ENCODE peak calls at places on chromosomes 12 and 14, in ten cellular contexts. G, V, R, Z, H, S, M, E, D and L are unnamed samples.

GRCh38 chr12:76519538-76519937 is 40.0 kb downstream of the OSBPL8 start:
- DNase-seq in H (no peak), S (no peak), V (no peak), G (peak; percentile 18), D (no peak), Z (no peak), E (no peak), R (no peak), M (no peak), L (no peak)

GRCh38 chr12:27207626-27208413 is 36.3 kb upstream of the STK38L start:
- DNase-seq in G (no peak), V (no peak), R (no peak), D (no peak), H (no peak), E (no peak), S (no peak), Z (no peak), M (peak; percentile 45), L (peak; percentile 78)

GRCh38 chr12:109741970-109742372 is 28.3 kb downstream of the FAM222A start:
- DNase-seq in G (no peak), E (peak; percentile 9), S (no peak), H (no peak), D (no peak), M (no peak), V (no peak), R (no peak), Z (no peak), L (no peak)

GRCh38 chr14:99395904-99396530 is 84.6 kb downstream of the SETD3 start:
- DNase-seq in R (no peak), Z (no peak), D (peak; percentile 10), S (no peak), H (peak; percentile 34), E (no peak), V (no peak), M (peak; percentile 54), G (no peak), L (no peak)

GRCh38 chr12:13487326-13487725 is 290.8 kb downstream of the EMP1 start:
- DNase-seq in V (no peak), E (no peak), Z (no peak), G (no peak), M (no peak), H (no peak), R (no peak), D (no peak), S (no peak), L (no peak)

GRCh38 chr14:99517046-99517642 is 35.9 kb downstream of the CCNK start:
- DNase-seq in R (peak; percentile 77), V (no peak), E (no peak), G (no peak), D (no peak), S (no peak), H (no peak), Z (no peak), M (no peak), L (no peak)

GRCh38 chr12:97561321-97562230 is 99.0 kb downstream of the RMST start:
- DNase-seq in H (no peak), E (no peak), G (no peak), R (no peak), D (no peak), M (no peak), S (no peak), V (no peak), Z (no peak), L (no peak)

GRCh38 chr14:26870722-26871121 is 272.9 kb upstream of the NOVA1 start:
- DNase-seq in M (no peak), H (no peak), S (no peak), D (no peak), G (no peak), E (no peak), Z (no peak), R (no peak), V (no peak), L (no peak)

GRCh38 chr14:25658988-25659387 is 609.0 kb upstream of the STXBP6 start:
- DNase-seq in H (no peak), S (no peak), D (no peak), M (no peak), R (no peak), V (no peak), E (no peak), G (no peak), Z (no peak), L (no peak)

GRCh38 chr14:90398841-90399540 is 2.2 kb downstream of the CALM1 start:
- DNase-seq in Z (no peak), H (no peak), V (no peak), S (no peak), G (no peak), R (no peak), E (no peak), D (no peak), M (no peak), L (no peak)

GRCh38 chr14:90400904-90401561 is 4.2 kb downstream of the CALM1 start:
- DNase-seq in V (no peak), E (no peak), R (no peak), M (no peak), S (no peak), G (no peak), D (no peak), H (no peak), Z (no peak), L (no peak)

GRCh38 chr14:90397401-90398314 is 829 bp downstream of the CALM1 start:
- DNase-seq in Z (peak; percentile 91), H (peak; percentile 70), R (peak; percentile 87), M (peak; percentile 24), D (peak; percentile 62), E (peak; percentile 77), V (peak; percentile 66), G (peak; percentile 66), S (peak; percentile 15), L (peak; percentile 79)

GRCh38 chr14:90398315-90398811 is 1.5 kb downstream of the CALM1 start:
- DNase-seq in M (no peak), H (peak; percentile 58), S (peak; percentile 18), V (peak; percentile 50), D (peak; percentile 50), Z (peak; percentile 62), R (no peak), G (peak; percentile 79), E (no peak), L (peak; percentile 68)

GRCh38 chr14:90399541-90400444 is 3.0 kb downstream of the CALM1 start:
- DNase-seq in E (peak; percentile 84), Z (peak; percentile 87), G (peak; percentile 88), H (peak; percentile 85), S (peak; percentile 90), V (peak; percentile 87), D (peak; percentile 81), R (peak; percentile 92), M (peak; percentile 88), L (peak; percentile 59)
- H3K4me3 ChIP-seq in E (peak overlapping the region; percentile 98), Z (peak overlapping the region; percentile 79), G (no peak overlapping the region), H (peak overlapping the region; percentile 75), S (peak overlapping the region; percentile 64), V (no peak overlapping the region), D (peak overlapping the region; percentile 89), R (no peak overlapping the region), M (no peak overlapping the region), L (peak overlapping the region; percentile 89)

GRCh38 chr12:896031-896430 is 53.5 kb downstream of the RAD52 start:
- DNase-seq in R (no peak), D (no peak), V (no peak), E (no peak), M (no peak), G (no peak), S (no peak), Z (no peak), H (no peak), L (no peak)
- H3K36me3 ChIP-seq in R (peaks cover 23% of the 10 kb centered on the region), D (peaks cover 71% of the 10 kb centered on the region), V (peaks cover 18% of the 10 kb centered on the region), E (peaks cover 99% of the 10 kb centered on the region), M (peaks cover 33% of the 10 kb centered on the region), G (peaks cover 95% of the 10 kb centered on the region), S (peaks cover 8% of the 10 kb centered on the region), Z (peaks cover 83% of the 10 kb centered on the region), H (peaks cover 42% of the 10 kb centered on the region), L (peaks cover 19% of the 10 kb centered on the region)

DNA sequence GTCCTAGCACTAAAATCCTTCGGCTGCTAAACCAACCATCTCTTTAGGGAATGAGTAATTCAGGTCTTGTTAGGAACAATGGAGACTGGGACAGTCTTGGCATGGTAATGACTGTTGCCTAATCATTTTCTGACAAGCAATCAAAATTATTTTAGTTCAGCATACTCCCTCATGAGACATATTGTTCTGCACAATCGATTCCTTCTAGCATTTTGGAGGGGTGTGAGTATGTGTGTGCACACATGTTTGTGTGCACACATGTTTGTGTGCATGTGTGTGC is 2.1 kb upstream of the KRT1 start:
- DNase-seq in Z (no peak), S (no peak), G (no peak), D (no peak), E (no peak), V (no peak), M (no peak), R (no peak), H (no peak), L (no peak)
- H3K27me3 ChIP-seq in Z (peaks cover 2% of the 10 kb centered on the region), S (peaks cover 14% of the 10 kb centered on the region), G (no peaks in the 10 kb centered on the region), D (no peaks in the 10 kb centered on the region), E (peaks cover 38% of the 10 kb centered on the region), V (peaks cover 3% of the 10 kb centered on the region), M (peaks cover 27% of the 10 kb centered on the region), R (no peaks in the 10 kb centered on the region), H (no peaks in the 10 kb centered on the region), L (peaks cover 3% of the 10 kb centered on the region)

GRCh38 chr12:52691765-52692150 is 11.6 kb upstream of the KRT1 start:
- DNase-seq in S (no peak), E (no peak), D (no peak), H (no peak), Z (no peak), G (no peak), V (no peak), R (no peak), M (no peak), L (no peak)

GRCh38 chr12:52689936-52690335 is 9.7 kb upstream of the KRT1 start:
- DNase-seq in R (no peak), D (no peak), H (no peak), V (no peak), G (no peak), M (no peak), S (no peak), Z (no peak), E (no peak), L (no peak)

GRCh38 chr12:52692253-52692652 is 11.1 kb downstream of the KRT77 start:
- DNase-seq in V (no peak), Z (no peak), M (no peak), G (no peak), E (no peak), S (no peak), H (no peak), R (peak; percentile 83), D (no peak), L (no peak)

GRCh38 chr12:52690351-52691075 is 10.3 kb upstream of the KRT1 start:
- DNase-seq in G (no peak), V (no peak), D (no peak), R (peak; percentile 66), M (no peak), H (no peak), S (no peak), Z (no peak), E (no peak), L (no peak)

DNA sequence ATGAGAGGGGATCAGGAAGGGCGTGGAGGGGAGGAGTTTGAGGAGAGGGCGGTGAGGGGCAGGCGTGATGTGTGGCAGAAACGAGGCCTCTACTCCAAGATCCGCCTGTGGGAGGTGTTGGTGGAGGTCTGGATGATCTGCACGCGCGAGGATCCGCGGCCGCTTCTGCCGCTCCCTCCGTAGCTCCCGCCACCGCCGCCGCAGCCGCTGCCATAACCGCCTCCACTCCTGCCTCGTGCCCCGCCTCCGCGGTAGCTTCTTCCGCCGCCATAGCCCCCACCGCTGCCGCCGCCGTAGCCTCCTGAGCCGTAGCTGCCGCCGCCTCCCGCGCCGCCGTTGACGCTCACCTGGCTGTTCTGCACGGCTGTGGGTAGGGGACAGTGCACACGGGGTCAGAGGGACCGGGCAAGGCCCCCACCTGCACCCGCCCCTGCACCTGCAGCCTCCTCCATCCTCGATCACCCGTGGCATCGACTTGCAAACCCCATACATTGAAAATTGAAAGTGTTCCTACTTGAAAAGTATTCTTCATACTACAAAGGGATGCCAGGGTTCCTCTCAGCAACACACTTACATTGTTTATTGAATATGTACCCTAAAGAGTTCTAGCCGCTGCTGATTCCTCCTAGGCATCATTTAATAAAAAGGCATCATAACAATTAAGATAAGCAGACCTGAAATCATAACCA is 11.0 kb upstream of the KRT1 start:
- DNase-seq in V (no peak), R (peak; percentile 86), S (no peak), Z (no peak), H (peak; percentile 65), E (peak; percentile 21), M (no peak), G (peak; percentile 28), D (peak; percentile 15), L (no peak)
- H3K4me3 ChIP-seq in V (no peak overlapping the region), R (peak overlapping the region; percentile 49), S (peak overlapping the region; percentile 28), Z (no peak overlapping the region), H (peak overlapping the region; percentile 44), E (peak overlapping the region; percentile 37), M (no peak overlapping the region), G (peak overlapping the region; percentile 46), D (peak overlapping the region; percentile 43), L (no peak overlapping the region)